ENCODE peak calls at places on chromosomes 6 and 20, in seven cellular contexts. H is body of pancreas, L is heart left ventricle, G is GM12892, I is spleen, K is HepG2, P is ovary. D is an unnamed sample.
A peak's percentile ranks its signal among the peaks of the same experiment; 100 is the strongest.

GRCh38 chr6:24930386-24930785 is 5.4 kb downstream of the RIPOR2 start:
- DNase-seq in H (no peak), K (no peak), P (no peak), I (no peak), L (no peak), G (no peak), D (no peak)

GRCh38 chr6:140858381-140858971 is 1274.2 kb upstream of the GJE1 start:
- DNase-seq in I (no peak), H (no peak), L (peak; percentile 14), K (no peak), P (no peak), G (no peak), D (no peak)

GRCh38 chr6:80338201-80338836 is 231.8 kb downstream of the BCKDHB start:
- DNase-seq in L (peak; percentile 67), G (no peak), H (peak; percentile 70), K (peak; percentile 47), I (peak; percentile 88), P (no peak), D (peak; percentile 77)

GRCh38 chr6:52384145-52384766 is 22.3 kb downstream of the PAQR8 start:
- DNase-seq in I (no peak), K (no peak), L (no peak), G (no peak), P (no peak), H (no peak), D (no peak)

GRCh38 chr6:5996701-5997419 is 9.9 kb downstream of the NRN1 start:
- DNase-seq in K (no peak), G (no peak), H (no peak), L (peak; percentile 70), I (no peak), P (no peak), D (no peak)

GRCh38 chr6:54621285-54621684 is 225.3 kb upstream of the FAM83B start:
- DNase-seq in G (no peak), K (no peak), H (no peak), I (no peak), P (no peak), L (no peak), D (no peak)

GRCh38 chr6:155174576-155175174 is 89.1 kb upstream of the CLDN20 start:
- DNase-seq in G (peak; percentile 39), P (no peak), L (no peak), I (no peak), K (peak; percentile 82), H (peak; percentile 82), D (peak; percentile 62)

GRCh38 chr20:33203444-33203843 is 13.7 kb upstream of the BPIFA3 start:
- DNase-seq in P (no peak), H (no peak), L (no peak), K (no peak), I (no peak), G (no peak), D (no peak)

GRCh38 chr20:25030649-25031026 is 27.3 kb downstream of the ACSS1 start:
- DNase-seq in K (no peak), P (no peak), I (peak; percentile 57), L (peak; percentile 47), H (no peak), G (no peak), D (no peak)

GRCh38 chr6:53306819-53307347 is 41.9 kb downstream of the ELOVL5 start:
- DNase-seq in I (no peak), L (no peak), K (peak; percentile 89), P (no peak), H (no peak), G (peak; percentile 13), D (no peak)

GRCh38 chr6:151060096-151060741 is 179.5 kb upstream of the AKAP12 start:
- DNase-seq in P (no peak), L (no peak), I (no peak), H (no peak), K (peak; percentile 91), G (no peak), D (no peak)

GRCh38 chr6:167906899-167907298 is 80.2 kb downstream of the AFDN start:
- DNase-seq in H (peak; percentile 51), P (no peak), L (no peak), G (no peak), K (no peak), I (no peak), D (no peak)

GRCh38 chr20:20404546-20405092 is 36.7 kb downstream of the INSM1 start:
- DNase-seq in P (no peak), G (no peak), I (no peak), L (no peak), H (no peak), K (no peak), D (no peak)

GRCh38 chr6:168192195-168192900 is 113.3 kb upstream of the FRMD1 start:
- DNase-seq in K (no peak), H (no peak), I (no peak), P (no peak), G (no peak), L (peak; percentile 19), D (no peak)

GRCh38 chr6:16596890-16597331 is 164.3 kb downstream of the ATXN1 start:
- DNase-seq in L (no peak), I (no peak), P (no peak), H (no peak), K (no peak), G (no peak), D (no peak)

GRCh38 chr20:63967330-63968135 is 2.2 kb downstream of the ZNF512B start:
- DNase-seq in P (peak; percentile 13), L (peak; percentile 42), I (peak; percentile 68), K (no peak), G (no peak), H (no peak), D (no peak)

GRCh38 chr6:80331522-80331921 is 225.1 kb downstream of the BCKDHB start:
- DNase-seq in G (no peak), P (no peak), I (no peak), H (no peak), L (no peak), K (no peak), D (no peak)

GRCh38 chr20:63536997-63537524 is at the start of gene PTK6:
- DNase-seq in L (peak; percentile 80), K (no peak), G (no peak), H (peak; percentile 53), P (no peak), I (peak; percentile 90), D (no peak)

GRCh38 chr20:34311118-34312023 is 8.2 kb upstream of the AHCY start:
- DNase-seq in L (no peak), I (no peak), G (no peak), P (peak; percentile 30), H (peak; percentile 80), K (peak; percentile 100), D (no peak)

GRCh38 chr6:142896732-142897131 is 48.2 kb downstream of the HIVEP2 start:
- DNase-seq in I (no peak), G (no peak), L (no peak), H (no peak), P (no peak), K (no peak), D (no peak)

GRCh38 chr20:24863356-24863755 is 85.7 kb upstream of the CST7 start:
- DNase-seq in P (no peak), H (no peak), K (no peak), G (no peak), I (no peak), L (no peak), D (no peak)

GRCh38 chr6:152428126-152428525 is 209.0 kb downstream of the SYNE1 start:
- DNase-seq in G (no peak), K (no peak), L (no peak), P (no peak), I (no peak), H (no peak), D (no peak)

GRCh38 chr6:117555882-117556498 is 46.3 kb downstream of the GOPC start:
- DNase-seq in H (peak; percentile 53), P (no peak), G (no peak), L (no peak), I (no peak), K (peak; percentile 27), D (peak; percentile 64)

GRCh38 chr6:109045423-109046012 is 49.1 kb downstream of the SESN1 start:
- DNase-seq in I (no peak), K (no peak), L (no peak), G (no peak), P (no peak), H (no peak), D (peak; percentile 46)

GRCh38 chr6:26338810-26339209 is 26.2 kb upstream of the BTN3A2 start:
- DNase-seq in I (no peak), K (no peak), G (no peak), H (no peak), P (no peak), L (no peak), D (no peak)

GRCh38 chr20:53146201-53146891 is 174.2 kb downstream of the TSHZ2 start:
- DNase-seq in G (no peak), L (no peak), H (no peak), I (no peak), K (no peak), P (no peak), D (no peak)

GRCh38 chr6:6629416-6629815 is 40.9 kb downstream of the LY86 start:
- DNase-seq in G (no peak), K (no peak), L (no peak), P (no peak), H (no peak), I (no peak), D (no peak)

DNA sequence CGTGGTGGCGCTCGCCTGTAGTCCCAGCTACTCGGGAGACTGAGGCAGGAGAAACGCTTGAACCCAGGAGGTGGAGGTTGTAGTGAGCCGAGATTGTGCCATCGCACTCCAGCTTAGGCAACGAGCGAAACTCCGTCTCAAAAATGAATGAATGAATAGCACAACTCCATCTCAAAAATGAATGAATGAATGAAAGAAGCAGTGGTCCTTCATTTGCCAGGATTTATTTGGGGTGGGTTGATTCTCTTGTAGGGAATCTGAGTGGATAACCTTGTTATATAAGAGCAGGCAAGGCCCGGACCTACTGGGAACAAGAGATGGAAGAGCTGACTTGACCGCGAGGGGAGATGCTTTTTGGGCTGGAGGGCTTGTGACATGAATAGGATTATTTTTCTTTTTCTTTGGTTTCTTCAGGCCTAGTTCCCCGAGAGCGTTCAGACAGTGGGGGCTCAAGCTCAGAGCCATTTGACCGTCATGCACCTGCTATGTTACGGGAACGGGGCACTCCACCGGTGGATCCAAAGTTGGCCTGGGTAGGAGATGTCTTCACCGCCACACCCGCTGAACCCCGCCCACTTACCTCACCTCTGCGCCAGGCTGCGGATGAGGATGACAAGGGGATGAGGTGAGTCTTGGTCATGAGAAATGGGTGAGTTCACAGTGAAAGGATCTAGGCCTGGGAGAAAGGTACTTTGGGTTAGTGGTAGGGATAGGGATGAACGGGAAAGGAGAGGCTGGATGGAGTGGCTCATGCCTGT is 9.8 kb downstream of the PRRC2A start:
- DNase-seq in I (no peak), P (no peak), L (no peak), H (no peak), K (no peak), G (no peak), D (no peak)
- TF ChIP-seq POLR2A in I (no peak), P (no peak), L (no peak), H (no peak), K (no peak), G (no peak), D (no peak)

GRCh38 chr6:40718401-40718800 is 131.2 kb upstream of the LRFN2 start:
- DNase-seq in H (no peak), L (no peak), I (no peak), K (no peak), P (no peak), G (no peak), D (no peak)
- TF ChIP-seq POLR2A in H (no peak), L (no peak), I (no peak), K (no peak), P (no peak), G (no peak), D (no peak)

GRCh38 chr20:46065006-46065405 is 24.8 kb downstream of the NCOA5 start:
- DNase-seq in K (no peak), L (no peak), P (no peak), H (no peak), I (no peak), G (no peak), D (no peak)
- TF ChIP-seq POLR2A in K (no peak), L (no peak), P (no peak), H (no peak), I (no peak), G (no peak), D (no peak)

GRCh38 chr6:38088010-38088409 is 268.5 kb downstream of the ZFAND3 start:
- DNase-seq in I (no peak), G (no peak), K (no peak), L (no peak), P (no peak), H (no peak), D (no peak)
- TF ChIP-seq POLR2A in I (no peak), G (no peak), K (no peak), L (no peak), P (no peak), H (no peak), D (no peak)